ENCODE peak calls at places on chromosomes 2 and 18, in seven cellular contexts. P is RWPE1; M is AML-193; J is neural crest cell; D is activated CD4-positive, alpha-beta T cell treated with anti-CD3 and anti-CD28 coated beads, Interleukin-2, amount 10 ng/mL, durations not matched to agents 24 days and 14 days; B is foreskin fibroblast; N is T1000. G is an unnamed sample.

GRCh38 chr18:36468161-36468560 is 170.6 kb downstream of the FHOD3 start:
- DNase-seq in D (no peak), J (no peak), N (no peak), P (no peak), B (no peak), M (no peak), G (no peak)

GRCh38 chr2:53379547-53379946 is 388.1 kb upstream of the CHAC2 start:
- DNase-seq in B (no peak), P (no peak), N (no peak), D (no peak), M (no peak), J (no peak), G (no peak)

GRCh38 chr2:119119999-119120710 is 38.4 kb downstream of the C1QL2 start:
- DNase-seq in N (no peak), D (no peak), M (no peak), P (no peak), J (no peak), B (no peak), G (no peak)

GRCh38 chr2:86285981-86286380 is 51.4 kb downstream of the REEP1 start:
- DNase-seq in N (no peak), J (no peak), M (no peak), D (no peak), B (no peak), P (no peak), G (no peak)

GRCh38 chr2:14778015-14778414 is 145.5 kb downstream of the LRATD1 start:
- DNase-seq in B (no peak), N (no peak), J (no peak), D (no peak), P (peak; percentile 68), M (no peak), G (peak; percentile 9)

GRCh38 chr2:61471905-61472805 is 1.3 kb upstream of the USP34 start:
- DNase-seq in J (no peak), M (no peak), B (no peak), D (peak; percentile 77), N (no peak), P (peak; percentile 12), G (no peak)

GRCh38 chr18:58388736-58389135 is 240.2 kb downstream of the ALPK2 start:
- DNase-seq in P (no peak), B (no peak), M (no peak), D (no peak), J (no peak), N (no peak), G (no peak)

GRCh38 chr2:237196866-237197618 is 111.4 kb downstream of the COPS8 start:
- DNase-seq in M (no peak), B (peak; percentile 75), D (no peak), N (peak; percentile 32), P (peak; percentile 49), J (no peak), G (peak; percentile 35)

GRCh38 chr2:21131861-21132260 is 8.1 kb downstream of the TDRD15 start:
- DNase-seq in J (no peak), D (no peak), P (no peak), N (no peak), M (peak; percentile 7), B (no peak), G (no peak)

GRCh38 chr18:13915973-13916372 is 637 bp upstream of the MC2R start:
- DNase-seq in J (no peak), P (no peak), B (no peak), D (no peak), M (no peak), N (no peak), G (no peak)

GRCh38 chr2:34162236-34162635 is 563.1 kb upstream of the FAM98A start:
- DNase-seq in N (no peak), J (no peak), M (no peak), D (no peak), P (no peak), B (no peak), G (no peak)

GRCh38 chr2:32136097-32136496 is 29.6 kb upstream of the SLC30A6 start:
- DNase-seq in P (no peak), N (no peak), M (no peak), J (no peak), B (no peak), D (no peak), G (no peak)

GRCh38 chr2:238369516-238370481 is 49.5 kb downstream of the TRAF3IP1 start:
- DNase-seq in J (no peak), N (no peak), M (no peak), D (no peak), P (no peak), B (peak; percentile 43), G (no peak)

GRCh38 chr2:165253178-165253577 is 14.0 kb downstream of the SCN2A start:
- DNase-seq in M (no peak), P (no peak), B (no peak), N (no peak), D (no peak), J (no peak), G (no peak)

GRCh38 chr2:72954376-72955187 is 37.3 kb downstream of the EMX1 start:
- DNase-seq in P (no peak), B (no peak), J (no peak), M (no peak), D (no peak), N (no peak), G (no peak)

GRCh38 chr2:69601179-69601612 is 42.3 kb downstream of the AAK1 start:
- DNase-seq in D (no peak), J (no peak), M (no peak), N (peak; percentile 45), P (peak; percentile 56), B (peak; percentile 73), G (peak; percentile 40)

GRCh38 chr18:11909597-11910026 is 1.5 kb upstream of the MPPE1 start:
- DNase-seq in B (peak; percentile 7), M (no peak), D (no peak), N (no peak), P (peak; percentile 47), J (no peak), G (peak; percentile 13)

GRCh38 chr2:187989925-187990623 is 301.6 kb upstream of the GULP1 start:
- DNase-seq in J (no peak), M (no peak), N (no peak), D (no peak), P (peak; percentile 10), B (no peak), G (no peak)

GRCh38 chr18:50009772-50010171 is 185.2 kb downstream of the MYO5B start:
- DNase-seq in B (peak; percentile 5), J (peak; percentile 28), P (peak; percentile 10), M (peak; percentile 43), D (peak; percentile 83), N (no peak), G (peak; percentile 17)

GRCh38 chr2:43576983-43577892 is 18.6 kb downstream of the THADA start:
- DNase-seq in D (peak; percentile 69), M (peak; percentile 56), N (no peak), B (peak; percentile 49), J (no peak), P (peak; percentile 61), G (peak; percentile 75)

GRCh38 chr2:51717318-51717717 is 685.4 kb upstream of the NRXN1 start:
- DNase-seq in M (no peak), N (no peak), J (no peak), D (no peak), B (no peak), P (no peak), G (peak; percentile 70)